ENCODE peak calls at places on chromosomes 1 and 21, in six cellular contexts. A is mesenchymal stem cell, U is mesendoderm, L is neuronal stem cell, H is H9, B is H1. N is an unnamed sample.

GRCh38 chr1:209619696-209620483 is 32.3 kb downstream of the LAMB3 start:
- DNase-seq in A (no peak), U (no peak), L (no peak), H (no peak), B (no peak), N (no peak)

GRCh38 chr1:17982197-17982596 is 125.4 kb upstream of the IGSF21 start:
- DNase-seq in A (no peak), U (no peak), L (no peak), H (no peak), B (no peak), N (no peak)

GRCh38 chr1:36108314-36108713 is 16.7 kb downstream of the COL8A2 start:
- DNase-seq in A (peak), U (no peak), L (no peak), H (no peak), B (no peak), N (no peak)

GRCh38 chr1:30638811-30639210 is 84.6 kb downstream of the MATN1 start:
- DNase-seq in A (no peak), U (peak), L (no peak), H (no peak), B (no peak), N (no peak)

GRCh38 chr1:4652631-4653327 is 1.6 kb upstream of the AJAP1 start:
- DNase-seq in A (peak), U (peak), L (peak), H (peak), B (peak), N (no peak)

GRCh38 chr1:154689063-154689462 is 81.1 kb upstream of the ADAR start:
- DNase-seq in A (no peak), U (no peak), L (no peak), H (no peak), B (no peak), N (no peak)

GRCh38 chr1:94383966-94384408 is 34.2 kb upstream of the ABCD3 start:
- DNase-seq in A (peak), U (peak), L (no peak), H (no peak), B (no peak), N (peak)

GRCh38 chr21:39377444-39378050 is 28.7 kb upstream of the HMGN1 start:
- DNase-seq in A (no peak), U (peak), L (no peak), H (peak), B (no peak), N (no peak)

GRCh38 chr1:236141447-236142357 is 637 bp upstream of the GPR137B start:
- DNase-seq in A (peak), U (peak), L (peak), H (peak), B (peak), N (peak)

GRCh38 chr1:46991083-46991923 is 32.2 kb upstream of the CYP4X1 start:
- DNase-seq in A (no peak), U (peak), L (peak), H (peak), B (no peak), N (no peak)

GRCh38 chr1:169999357-169999756 is 75.1 kb downstream of the KIFAP3 start:
- DNase-seq in A (peak), U (no peak), L (no peak), H (no peak), B (no peak), N (peak)

GRCh38 chr21:21481238-21481637 is 483.0 kb downstream of the NCAM2 start:
- DNase-seq in A (no peak), U (no peak), L (no peak), H (no peak), B (no peak), N (peak)

GRCh38 chr21:16079830-16080229 is 350.0 kb downstream of the USP25 start:
- DNase-seq in A (peak), U (no peak), L (no peak), H (no peak), B (no peak), N (peak)

GRCh38 chr1:227883641-227884301 is 64.0 kb downstream of the WNT9A start:
- DNase-seq in A (no peak), U (no peak), L (no peak), H (no peak), B (no peak), N (no peak)

GRCh38 chr1:62311473-62311943 is 7.7 kb downstream of the KANK4 start:
- DNase-seq in A (no peak), U (peak), L (no peak), H (no peak), B (no peak), N (no peak)

GRCh38 chr1:234691567-234691966 is 81.6 kb upstream of the IRF2BP2 start:
- DNase-seq in A (no peak), U (no peak), L (no peak), H (no peak), B (no peak), N (peak)

GRCh38 chr1:903721-904270 is 19.9 kb upstream of the SAMD11 start:
- DNase-seq in A (no peak), U (no peak), L (no peak), H (peak), B (peak), N (no peak)

GRCh38 chr1:19089524-19089923 is 120.5 kb downstream of the UBR4 start:
- DNase-seq in A (no peak), U (no peak), L (no peak), H (no peak), B (no peak), N (no peak)

GRCh38 chr1:39799770-39800470 is 11.3 kb upstream of the BMP8B start:
- DNase-seq in A (peak), U (peak), L (peak), H (peak), B (peak), N (peak)

GRCh38 chr1:16022393-16022792 is 557 bp downstream of the CLCNKA start:
- DNase-seq in A (no peak), U (no peak), L (no peak), H (no peak), B (no peak), N (no peak)

GRCh38 chr21:41766883-41767605 is at the start of gene RIPK4:
- DNase-seq in A (no peak), U (peak), L (no peak), H (peak), B (peak), N (peak)

GRCh38 chr21:14383596-14384210 is 757 bp upstream of the HSPA13 start:
- DNase-seq in A (no peak), U (no peak), L (peak), H (no peak), B (no peak), N (peak)

GRCh38 chr1:151106891-151107290 is 36.3 kb downstream of the GABPB2 start:
- DNase-seq in A (peak), U (no peak), L (no peak), H (no peak), B (no peak), N (peak)

GRCh38 chr21:44537930-44538911 is 1.8 kb downstream of the KRTAP10-1 start:
- DNase-seq in A (no peak), U (no peak), L (no peak), H (peak), B (peak), N (no peak)

GRCh38 chr1:156860639-156861423 is at the start of gene NTRK1:
- DNase-seq in A (peak), U (peak), L (no peak), H (peak), B (peak), N (no peak)

GRCh38 chr1:18351735-18352134 is 129.0 kb upstream of the KLHDC7A start:
- DNase-seq in A (no peak), U (no peak), L (no peak), H (peak), B (no peak), N (no peak)

GRCh38 chr21:37365657-37366487 is 701 bp upstream of the DYRK1A start:
- DNase-seq in A (peak), U (peak), L (peak), H (peak), B (peak), N (peak)
- H3K4ac ChIP-seq in A (peak), U (peak), L (peak), H (no peak), B (no peak), N (peak)

DNA sequence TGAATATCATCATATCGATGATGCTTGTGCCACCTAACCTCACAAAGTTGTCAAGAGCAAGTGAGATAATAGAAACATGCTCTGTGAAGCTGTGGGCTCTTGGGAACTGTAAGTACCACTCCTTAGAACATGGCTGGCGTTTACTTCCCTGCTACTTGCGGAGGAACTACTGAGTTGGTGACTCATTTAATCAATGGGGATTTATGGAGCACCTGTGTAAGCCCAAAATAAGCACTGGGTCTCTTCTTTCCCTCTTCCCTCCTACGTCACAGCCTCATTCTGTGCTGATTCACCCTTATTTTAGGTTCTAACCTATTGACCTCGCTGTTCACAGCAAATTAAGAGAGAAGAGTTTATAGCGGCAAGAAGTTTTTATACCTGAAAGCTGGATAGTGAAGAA is 52.9 kb downstream of the PRDM2 start:
- DNase-seq in A (no peak), U (no peak), L (no peak), H (no peak), B (no peak), N (no peak)
- H3K4ac ChIP-seq in A (no peak), U (no peak), L (no peak), H (no peak), B (no peak), N (no peak)

DNA sequence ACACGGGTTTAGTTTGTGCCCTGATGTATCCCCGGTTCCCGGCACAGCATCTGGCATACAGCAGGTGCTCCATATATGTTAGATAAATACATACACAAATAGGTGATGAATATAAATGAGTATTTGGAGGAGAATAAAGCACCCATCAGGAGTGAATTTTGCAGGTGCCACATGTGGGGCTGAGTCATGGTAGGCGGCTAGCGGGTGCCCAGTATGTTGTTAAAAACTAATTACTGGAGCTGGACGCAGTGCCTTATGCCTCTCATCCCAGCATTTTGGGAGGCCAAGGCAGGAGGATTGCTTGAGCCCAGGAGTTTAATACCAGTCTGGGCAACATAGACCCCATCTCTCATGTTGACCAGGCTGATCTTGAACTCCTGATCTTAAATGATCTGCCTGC is 16.7 kb upstream of the WASF2 start:
- DNase-seq in A (no peak), U (no peak), L (no peak), H (no peak), B (no peak), N (no peak)
- H3K4ac ChIP-seq in A (no peak), U (no peak), L (no peak), H (no peak), B (no peak), N (no peak)

DNA sequence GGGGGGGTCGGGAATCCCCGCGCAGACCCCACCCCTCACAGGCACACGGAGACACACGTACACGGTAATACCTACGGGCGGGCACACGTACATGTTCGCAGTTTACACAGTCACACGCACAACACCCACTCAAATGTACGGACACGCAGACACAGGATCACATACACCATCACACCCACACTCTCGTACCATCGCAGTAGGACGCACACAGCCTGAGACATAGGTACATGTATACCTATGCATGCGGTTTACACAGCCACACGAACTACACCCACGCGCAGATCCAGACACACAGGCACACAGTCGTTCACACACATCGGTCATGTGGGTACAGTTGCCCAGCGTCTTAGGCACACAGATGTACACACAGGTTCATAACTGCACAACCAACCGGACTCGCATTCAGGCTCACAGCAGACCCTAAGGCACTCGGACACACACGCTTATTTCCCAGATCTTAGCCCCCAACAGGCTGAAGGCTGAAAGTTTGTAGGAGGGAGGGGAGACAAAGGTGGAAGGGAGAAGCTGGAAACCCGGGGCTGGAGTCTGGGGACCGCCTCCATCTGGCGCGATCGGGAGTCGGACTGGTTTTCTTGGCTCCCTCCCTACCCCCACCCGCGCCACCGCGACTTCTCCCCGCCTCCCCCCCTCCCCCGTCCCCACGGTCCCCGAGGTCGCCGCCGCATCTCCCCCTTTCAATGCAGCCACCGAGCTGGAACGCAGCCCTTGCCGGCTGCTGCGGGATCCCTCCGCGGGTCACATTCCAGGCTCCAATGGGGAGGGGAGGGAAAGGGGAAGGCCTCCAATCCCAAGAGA is 51.9 kb upstream of the SYNC start:
- DNase-seq in A (peak), U (peak), L (peak), H (peak), B (no peak), N (peak)
- H3K4ac ChIP-seq in A (no peak), U (no peak), L (no peak), H (no peak), B (peak), N (peak)

DNA sequence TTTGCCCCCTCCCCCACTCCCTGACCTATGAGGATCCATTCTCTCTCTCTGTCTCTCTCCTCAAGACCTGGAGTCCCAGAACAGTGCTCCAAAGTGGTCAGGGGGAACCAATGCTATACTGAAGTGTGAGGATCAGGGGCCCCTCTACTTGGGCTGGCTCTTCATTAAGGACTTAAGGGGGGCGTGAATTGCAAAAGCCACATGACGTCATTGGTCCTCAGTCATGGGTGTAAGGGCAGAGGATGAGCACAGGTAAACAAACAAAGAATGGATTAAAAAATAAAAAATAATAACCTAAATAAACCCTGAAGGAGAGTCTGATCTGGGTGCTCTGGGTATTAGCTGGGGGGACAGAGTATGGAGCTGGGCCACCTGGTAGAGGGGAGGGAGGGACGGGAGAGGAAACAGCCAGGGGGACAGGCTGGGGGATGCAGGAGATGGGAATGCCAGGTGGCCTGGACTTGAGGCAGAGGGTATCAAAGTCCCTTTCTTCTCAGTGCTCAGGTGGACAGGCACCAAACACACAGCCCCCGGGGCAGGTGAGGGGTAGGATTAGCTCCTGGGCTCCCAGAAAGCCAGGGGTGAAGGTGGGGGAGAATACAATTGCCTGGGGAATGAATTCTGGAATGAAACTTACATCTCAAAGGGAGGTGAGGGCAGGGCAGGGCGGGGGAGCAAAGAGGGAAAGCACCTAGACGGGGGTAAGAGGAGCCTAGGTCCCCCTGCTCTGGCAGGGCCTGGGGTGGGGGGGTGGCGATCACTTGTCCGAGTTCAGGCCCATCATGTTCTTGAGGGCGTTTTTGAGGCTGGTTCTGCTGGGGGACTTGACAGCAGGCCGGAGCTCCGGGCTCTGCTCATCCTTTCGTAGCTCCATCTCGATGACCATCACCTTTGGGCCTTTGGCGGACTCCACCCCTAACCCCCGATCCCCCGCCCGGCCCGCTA is 4.6 kb downstream of the MPZ start:
- DNase-seq in A (no peak), U (no peak), L (no peak), H (no peak), B (peak), N (no peak)
- H3K4ac ChIP-seq in A (peak), U (no peak), L (no peak), H (no peak), B (no peak), N (peak)

DNA sequence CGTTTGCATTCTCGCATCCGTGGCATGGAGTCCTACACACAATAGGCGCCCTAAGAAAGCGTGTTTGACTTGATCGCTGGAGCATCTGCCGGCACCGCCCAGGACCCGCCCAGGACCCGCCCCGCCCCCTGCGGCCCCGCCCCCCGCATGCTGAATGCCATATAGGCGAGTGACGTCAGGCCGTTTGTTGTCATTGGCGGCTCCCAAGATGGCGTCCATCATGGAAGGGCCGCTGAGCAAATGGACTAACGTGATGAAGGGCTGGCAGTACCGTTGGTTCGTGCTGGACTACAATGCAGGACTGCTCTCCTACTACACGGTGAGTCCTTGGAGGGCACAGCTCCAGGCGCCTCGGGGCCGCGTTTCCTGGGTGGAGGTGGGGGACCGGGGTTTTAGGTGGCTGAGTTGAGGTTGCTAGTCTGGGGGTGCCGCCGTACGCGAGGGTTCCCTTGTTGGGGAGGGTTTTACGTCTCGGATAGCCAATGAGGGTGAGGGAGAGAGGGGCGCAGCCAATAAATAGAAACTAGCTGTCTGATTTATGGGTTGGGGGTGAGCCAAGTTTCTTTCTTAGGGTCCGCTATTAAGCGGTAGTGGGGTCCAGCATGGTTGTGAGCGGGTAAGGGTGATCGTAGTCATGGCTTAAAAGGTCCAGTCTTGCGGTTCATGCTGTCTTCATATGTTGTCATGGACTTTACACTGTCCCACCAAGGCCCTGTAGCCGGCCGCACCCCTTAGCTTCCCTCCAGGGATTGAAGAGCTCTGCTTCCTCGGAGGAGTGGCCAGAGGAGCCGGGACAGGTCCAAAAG is at the start of gene OSBPL9:
- DNase-seq in A (peak), U (peak), L (peak), H (peak), B (peak), N (peak)
- H3K4ac ChIP-seq in A (no peak), U (peak), L (no peak), H (no peak), B (no peak), N (peak)

GRCh38 chr1:3537359-3537758 is 73.9 kb downstream of the MEGF6 start:
- DNase-seq in A (no peak), U (no peak), L (no peak), H (no peak), B (no peak), N (no peak)
- H3K4ac ChIP-seq in A (no peak), U (no peak), L (no peak), H (no peak), B (no peak), N (no peak)

GRCh38 chr1:9344426-9345200 is 51.9 kb downstream of the SPSB1 start:
- DNase-seq in A (no peak), U (no peak), L (no peak), H (no peak), B (no peak), N (no peak)
- H3K4ac ChIP-seq in A (no peak), U (no peak), L (no peak), H (no peak), B (no peak), N (no peak)

DNA sequence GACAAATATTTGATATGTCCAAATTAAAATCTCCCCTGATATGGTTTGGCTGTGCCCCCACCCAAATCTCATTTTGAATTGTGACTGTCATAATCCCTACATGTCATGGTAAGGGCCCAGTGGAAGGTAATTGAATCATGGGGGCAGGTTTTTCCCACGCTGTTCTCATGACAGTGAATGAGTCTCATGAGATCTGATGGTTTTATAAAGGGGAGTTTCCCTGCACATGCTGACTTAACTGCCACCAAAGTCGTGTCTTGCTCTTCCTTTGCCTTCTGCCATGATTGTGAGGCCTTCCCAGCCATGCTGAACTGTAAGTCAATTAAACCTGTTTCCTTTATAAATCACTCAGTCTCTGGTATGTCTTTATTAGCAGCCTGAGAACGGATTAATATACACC is 207.0 kb downstream of the BARHL2 start:
- DNase-seq in A (no peak), U (no peak), L (no peak), H (no peak), B (no peak), N (no peak)
- H3K4ac ChIP-seq in A (no peak), U (no peak), L (no peak), H (no peak), B (no peak), N (no peak)

GRCh38 chr1:201827321-201828281 is 1.4 kb upstream of the IPO9 start:
- DNase-seq in A (peak), U (no peak), L (no peak), H (no peak), B (no peak), N (no peak)

GRCh38 chr1:201828451-201828819 is 522 bp upstream of the IPO9 start:
- DNase-seq in A (peak), U (peak), L (no peak), H (no peak), B (no peak), N (peak)

GRCh38 chr1:201826830-201827229 is 2.1 kb upstream of the IPO9 start:
- DNase-seq in A (peak), U (peak), L (peak), H (peak), B (no peak), N (peak)

GRCh38 chr1:201831371-201831770 is 2.4 kb downstream of the IPO9 start:
- DNase-seq in A (no peak), U (no peak), L (no peak), H (no peak), B (no peak), N (no peak)

GRCh38 chr1:201828820-201829774 is at the start of gene IPO9:
- DNase-seq in A (peak), U (peak), L (peak), H (peak), B (peak), N (peak)
- H3K4ac ChIP-seq in A (peak), U (peak), L (peak), H (no peak), B (peak), N (peak)

N was measured in IMR-90.